ENCODE peak calls at places on chromosome 22, in four cellular contexts. I is effector memory CD8-positive, alpha-beta T cell; U is CD4-positive, alpha-beta T cell; C is naive thymus-derived CD4-positive, alpha-beta T cell. Q is an unnamed sample.

GRCh38 chr22:41781508-41781906 is 19.0 kb upstream of the CCDC134 start:
- ATAC-seq in C (peak; percentile 25), I (peak; percentile 21), U (peak; percentile 43), Q (peak; percentile 19)

GRCh38 chr22:43238526-43239006 is 51.6 kb upstream of the TTLL12 start:
- ATAC-seq in I (no peak), U (no peak), C (no peak), Q (no peak)

GRCh38 chr22:46569055-46569847 is 31.8 kb upstream of the CELSR1 start:
- ATAC-seq in C (no peak), U (no peak), I (no peak), Q (no peak)

GRCh38 chr22:38967451-38968450 is 10.3 kb downstream of the APOBEC3A start:
- ATAC-seq in U (no peak), C (peak; percentile 91), I (peak; percentile 27), Q (no peak)

GRCh38 chr22:17779286-17780115 is 5.2 kb upstream of the BID start:
- ATAC-seq in C (no peak), U (no peak), I (no peak), Q (no peak)

GRCh38 chr22:36790648-36791047 is 14.7 kb upstream of the IFT27 start:
- ATAC-seq in C (peak; percentile 44), U (no peak), I (no peak), Q (peak; percentile 42)

GRCh38 chr22:17501679-17502285 is 61.5 kb upstream of the SLC25A18 start:
- ATAC-seq in U (peak; percentile 76), C (peak; percentile 87), I (peak; percentile 74), Q (peak; percentile 82)

GRCh38 chr22:46654927-46655595 is 34.9 kb downstream of the GRAMD4 start:
- ATAC-seq in U (no peak), I (no peak), C (no peak), Q (no peak)

GRCh38 chr22:24200616-24201212 is 19.4 kb downstream of the SUSD2 start:
- ATAC-seq in C (no peak), I (no peak), U (no peak), Q (peak; percentile 31)

GRCh38 chr22:41471606-41472005 is 2.7 kb downstream of the ACO2 start:
- ATAC-seq in C (no peak), I (no peak), U (no peak), Q (peak; percentile 48)

GRCh38 chr22:42340150-42340549 is 69.7 kb upstream of the TCF20 start:
- ATAC-seq in I (no peak), C (no peak), U (no peak), Q (no peak)

GRCh38 chr22:30763815-30764686 is 69.4 kb downstream of the OSBP2 start:
- ATAC-seq in C (peak; percentile 72), I (peak; percentile 41), U (peak; percentile 71), Q (peak; percentile 86)

GRCh38 chr22:19811211-19811621 is 43.5 kb downstream of the GNB1L start:
- ATAC-seq in I (no peak), U (no peak), C (no peak), Q (no peak)

GRCh38 chr22:42837556-42837955 is 19.5 kb downstream of the ARFGAP3 start:
- ATAC-seq in C (no peak), U (no peak), I (no peak), Q (no peak)

GRCh38 chr22:30267382-30268302 is 991 bp upstream of the OSM start:
- ATAC-seq in U (peak; percentile 18), C (peak; percentile 14), I (peak; percentile 8), Q (no peak)

Q was measured in esophagus mucosa.